ENCODE peak calls at places on chromosomes 2 and 18, in ten cellular contexts. N is cardiac muscle cell, W is heart right ventricle, I is stomach, H is lung, D is transverse colon, P is Peyer's patch, T is HepG2, C is ovary, G is GM23338. Z is an unnamed sample.

GRCh38 chr2:203673933-203674332 is 32.5 kb upstream of the CD28 start:
- DNase-seq in N (no peak), W (no peak), I (no peak), H (no peak), D (peak; percentile 38), P (no peak), T (no peak), C (no peak), G (no peak), Z (no peak)

GRCh38 chr2:75619992-75620740 is 26.4 kb upstream of the MRPL19 start:
- DNase-seq in N (no peak), W (no peak), I (no peak), H (no peak), D (no peak), P (no peak), T (no peak), C (no peak), G (no peak), Z (no peak)

GRCh38 chr2:109391243-109391642 is 222.5 kb downstream of the SEPTIN10 start:
- DNase-seq in N (no peak), W (no peak), I (no peak), H (no peak), D (no peak), P (no peak), T (no peak), C (no peak), G (no peak), Z (no peak)

GRCh38 chr2:112728029-112728362 is 7.2 kb downstream of the NT5DC4 start:
- DNase-seq in N (no peak), W (no peak), I (no peak), H (peak; percentile 25), D (no peak), P (no peak), T (no peak), C (no peak), G (no peak), Z (no peak)

GRCh38 chr2:158131919-158132566 is 30.4 kb downstream of the UPP2 start:
- DNase-seq in N (no peak), W (no peak), I (no peak), H (no peak), D (no peak), P (peak; percentile 69), T (peak; percentile 96), C (no peak), G (no peak), Z (no peak)

GRCh38 chr18:36950960-36951359 is 122.0 kb downstream of the KIAA1328 start:
- DNase-seq in N (no peak), W (no peak), I (no peak), H (no peak), D (no peak), P (no peak), T (no peak), C (no peak), G (no peak), Z (no peak)

GRCh38 chr2:96800762-96801463 is 15.2 kb upstream of the CNNM3 start:
- DNase-seq in N (peak; percentile 79), W (peak; percentile 75), I (peak; percentile 84), H (peak; percentile 74), D (peak; percentile 85), P (peak; percentile 92), T (peak; percentile 71), C (peak; percentile 66), G (peak; percentile 81), Z (peak; percentile 69)

GRCh38 chr2:30708491-30709290 is 98.6 kb downstream of the CAPN13 start:
- DNase-seq in N (no peak), W (no peak), I (no peak), H (peak; percentile 29), D (no peak), P (peak; percentile 45), T (no peak), C (no peak), G (peak; percentile 54), Z (no peak)

GRCh38 chr2:134336352-134336751 is 82.5 kb downstream of the MGAT5 start:
- DNase-seq in N (no peak), W (no peak), I (no peak), H (no peak), D (no peak), P (no peak), T (no peak), C (no peak), G (no peak), Z (no peak)

GRCh38 chr18:74661690-74662089 is 64.0 kb downstream of the ZNF407 start:
- DNase-seq in N (peak; percentile 55), W (no peak), I (no peak), H (no peak), D (no peak), P (no peak), T (no peak), C (no peak), G (peak; percentile 48), Z (no peak)

GRCh38 chr18:34493566-34494358 is 216.3 kb upstream of the DTNA start:
- DNase-seq in N (peak; percentile 74), W (peak; percentile 43), I (no peak), H (no peak), D (no peak), P (no peak), T (peak; percentile 14), C (no peak), G (peak; percentile 83), Z (peak; percentile 24)

GRCh38 chr2:79512442-79513401 is at the start of gene CTNNA2:
- DNase-seq in N (peak; percentile 92), W (peak; percentile 24), I (peak; percentile 50), H (no peak), D (peak; percentile 16), P (no peak), T (peak; percentile 46), C (no peak), G (peak; percentile 92), Z (peak; percentile 16)

GRCh38 chr2:216339456-216340279 is 32.6 kb downstream of the MARCHF4 start:
- DNase-seq in N (peak; percentile 57), W (no peak), I (no peak), H (no peak), D (no peak), P (no peak), T (no peak), C (peak; percentile 42), G (peak; percentile 96), Z (peak; percentile 72)
- H3K27ac ChIP-seq in N (no peak overlapping the region), W (peak overlapping the region; percentile 47), I (no peak overlapping the region), H (peak overlapping the region; percentile 56), D (no peak overlapping the region), P (no peak overlapping the region), T (no peak overlapping the region), C (no peak overlapping the region), G (peak overlapping the region; percentile 46), Z (no peak overlapping the region)

GRCh38 chr2:62000538-62000937 is 95.1 kb downstream of the COMMD1 start:
- DNase-seq in N (no peak), W (no peak), I (no peak), H (no peak), D (no peak), P (no peak), T (no peak), C (no peak), G (no peak), Z (no peak)

GRCh38 chr2:61995515-61995914 is 90.0 kb downstream of the COMMD1 start:
- DNase-seq in N (peak; percentile 22), W (no peak), I (no peak), H (no peak), D (no peak), P (no peak), T (no peak), C (no peak), G (no peak), Z (no peak)

GRCh38 chr2:61993422-61994024 is 88.0 kb downstream of the COMMD1 start:
- DNase-seq in N (peak; percentile 34), W (no peak), I (no peak), H (no peak), D (peak; percentile 22), P (no peak), T (peak; percentile 52), C (no peak), G (peak; percentile 61), Z (no peak)

DNA sequence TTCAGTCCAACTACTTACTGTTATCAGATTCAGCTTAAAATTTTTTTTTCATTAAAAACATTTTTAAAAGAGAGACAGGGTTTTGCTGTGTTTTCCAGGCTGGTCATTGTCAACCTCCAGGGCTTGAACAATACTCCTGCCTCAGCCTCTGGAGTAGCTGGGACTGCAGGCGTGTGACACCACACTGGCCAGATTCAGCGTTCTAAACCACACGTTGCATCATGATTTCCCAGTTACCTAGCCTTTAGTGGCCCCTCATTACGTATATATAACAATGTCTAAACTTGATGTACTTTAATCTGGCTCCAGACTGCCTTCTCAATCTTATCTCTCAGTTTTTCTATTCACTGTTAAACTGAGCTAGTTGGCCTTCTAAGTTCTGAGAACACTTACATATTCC is 89.6 kb downstream of the COMMD1 start:
- DNase-seq in N (no peak), W (no peak), I (no peak), H (no peak), D (no peak), P (no peak), T (no peak), C (no peak), G (no peak), Z (no peak)
- H3K4me3 ChIP-seq in N (no peak overlapping the region), W (no peak overlapping the region), I (no peak overlapping the region), H (no peak overlapping the region), D (no peak overlapping the region), P (no peak overlapping the region), T (no peak overlapping the region), C (no peak overlapping the region), G (no peak overlapping the region), Z (no peak overlapping the region)

DNA sequence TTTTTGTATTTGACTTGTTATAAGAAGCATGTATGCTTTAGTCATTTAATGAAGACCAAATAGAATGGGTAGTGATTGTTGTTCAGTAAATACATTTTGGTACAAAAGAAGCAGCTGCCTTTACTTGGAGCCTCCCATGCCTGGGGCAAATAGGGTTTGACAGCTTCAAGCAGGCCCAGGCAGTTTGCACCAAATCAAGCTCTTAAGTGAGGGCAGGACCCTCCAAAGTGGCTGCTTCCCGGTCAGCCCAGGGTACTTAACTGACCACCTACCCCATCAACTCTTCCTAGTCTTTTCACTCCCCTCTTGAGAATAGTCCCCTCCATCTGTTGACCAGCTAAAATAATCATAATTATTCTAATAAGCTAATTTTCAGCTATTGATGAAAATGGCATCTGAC is 5.2 kb downstream of the MAPRE3 start:
- DNase-seq in N (peak; percentile 57), W (no peak), I (no peak), H (no peak), D (no peak), P (no peak), T (no peak), C (no peak), G (no peak), Z (no peak)
- H3K27ac ChIP-seq in N (peak overlapping the region; percentile 58), W (no peak overlapping the region), I (no peak overlapping the region), H (no peak overlapping the region), D (no peak overlapping the region), P (no peak overlapping the region), T (no peak overlapping the region), C (no peak overlapping the region), G (no peak overlapping the region), Z (no peak overlapping the region)

GRCh38 chr2:130728007-130728454 is 839 bp upstream of the GPR148 start:
- DNase-seq in N (peak; percentile 52), W (no peak), I (peak; percentile 51), H (no peak), D (peak; percentile 12), P (no peak), T (no peak), C (no peak), G (peak; percentile 29), Z (no peak)
- H3K4me3 ChIP-seq in N (peak overlapping the region; percentile 34), W (no peak overlapping the region), I (peak overlapping the region; percentile 50), H (no peak overlapping the region), D (peak overlapping the region; percentile 49), P (peak overlapping the region; percentile 52), T (no peak overlapping the region), C (peak overlapping the region; percentile 41), G (peak overlapping the region; percentile 90), Z (no peak overlapping the region)

Z was measured in right cardiac atrium.